ENCODE peak calls at places on chromosomes 2 and 18, in four cellular contexts. O is SK-N-SH, P is A549, F is K562. K is an unnamed sample.

GRCh38 chr2:213740453-213740852 is 456.2 kb downstream of the SPAG16 start:
- DNase-seq in O (no peak), P (no peak), F (no peak), K (no peak)

GRCh38 chr18:10928971-10929373 is 220.4 kb downstream of the PIEZO2 start:
- DNase-seq in F (no peak), P (no peak), O (no peak), K (no peak)

GRCh38 chr18:52451851-52452250 is 111.9 kb downstream of the DCC start:
- DNase-seq in P (no peak), O (peak), F (no peak), K (no peak)

GRCh38 chr18:27942706-27943105 is 234.2 kb downstream of the CDH2 start:
- DNase-seq in O (no peak), F (no peak), P (no peak), K (no peak)

GRCh38 chr2:95314598-95314963 is 17.4 kb downstream of the KCNIP3 start:
- DNase-seq in O (no peak), F (no peak), P (no peak), K (no peak)

GRCh38 chr2:33014268-33014667 is 67.5 kb downstream of the LTBP1 start:
- DNase-seq in F (no peak), P (no peak), O (no peak), K (no peak)

GRCh38 chr2:59584958-59585357 is 968.5 kb downstream of the BCL11A start:
- DNase-seq in F (peak), P (peak), O (peak), K (peak)

GRCh38 chr2:151793123-151793522 is 35.1 kb downstream of the ARL5A start:
- DNase-seq in F (no peak), O (no peak), P (no peak), K (no peak)

GRCh38 chr18:513826-514530 is 13.5 kb upstream of the COLEC12 start:
- DNase-seq in F (no peak), O (no peak), P (no peak), K (no peak)

GRCh38 chr2:144240656-144241339 is 279.1 kb downstream of the ZEB2 start:
- DNase-seq in O (no peak), P (no peak), F (no peak), K (no peak)

GRCh38 chr2:156455366-156455975 is 19.3 kb downstream of the GPD2 start:
- DNase-seq in F (no peak), O (no peak), P (peak), K (no peak)

GRCh38 chr2:105308785-105309540 is 20.6 kb downstream of the TGFBRAP1 start:
- DNase-seq in F (no peak), P (no peak), O (no peak), K (no peak)

GRCh38 chr2:233447506-233448219 is 93.4 kb downstream of the DGKD start:
- DNase-seq in O (no peak), P (no peak), F (no peak), K (no peak)

GRCh38 chr2:233445152-233445830 is 91.0 kb downstream of the DGKD start:
- DNase-seq in O (no peak), P (no peak), F (no peak), K (no peak)

GRCh38 chr2:233446616-233447305 is 92.5 kb downstream of the DGKD start:
- DNase-seq in O (no peak), F (no peak), P (no peak), K (no peak)

GRCh38 chr2:233444501-233444900 is 90.2 kb downstream of the DGKD start:
- DNase-seq in O (no peak), F (no peak), P (no peak), K (no peak)

DNA sequence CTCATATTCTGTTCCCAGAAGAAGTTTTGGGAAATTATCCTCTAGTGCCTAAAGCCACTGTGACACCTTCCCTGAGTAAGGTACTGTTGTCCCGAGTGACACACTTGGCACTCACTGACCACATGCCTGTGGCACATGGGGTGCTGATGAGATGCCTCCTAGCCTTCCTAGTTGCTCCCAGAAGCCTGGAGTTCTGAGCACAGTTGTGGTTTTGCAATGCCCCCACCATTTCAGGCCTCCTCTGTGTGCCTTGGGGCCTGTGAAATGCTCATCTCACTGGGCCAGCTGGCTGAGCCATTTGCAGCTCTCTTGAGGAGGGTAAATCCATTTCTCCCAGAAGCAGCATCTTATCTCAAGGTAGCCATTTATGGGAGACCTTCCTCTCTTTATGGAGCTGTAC is 91.8 kb downstream of the DGKD start:
- DNase-seq in P (no peak), F (no peak), O (no peak), K (no peak)
- TF ChIP-seq CHD2 in P (no peak), F (no peak), O (no peak), K (no peak)

GRCh38 chr18:34400837-34401236 is 176.1 kb upstream of the NOL4 start:
- DNase-seq in F (no peak), P (no peak), O (no peak), K (no peak)

GRCh38 chr18:34401775-34402174 is 177.1 kb upstream of the NOL4 start:
- DNase-seq in P (no peak), F (no peak), O (no peak), K (no peak)

GRCh38 chr18:34397286-34397896 is 172.7 kb upstream of the NOL4 start:
- DNase-seq in O (no peak), P (no peak), F (no peak), K (peak)

GRCh38 chr18:34399892-34400291 is 175.2 kb upstream of the NOL4 start:
- DNase-seq in P (no peak), O (no peak), F (no peak), K (no peak)
- H3K4me2 ChIP-seq in P (no peak), O (no peak), F (no peak), K (no peak)

GRCh38 chr2:189580267-189580661 is 322 bp downstream of the SLC40A1 start:
- DNase-seq in F (peak), P (no peak), O (peak), K (peak)

GRCh38 chr2:189581354-189582139 is 961 bp upstream of the SLC40A1 start:
- DNase-seq in O (peak), F (peak), P (no peak), K (peak)

GRCh38 chr2:189582140-189582825 is 1.7 kb upstream of the SLC40A1 start:
- DNase-seq in O (no peak), F (peak), P (no peak), K (no peak)

GRCh38 chr2:189579585-189579984 is 1.0 kb downstream of the SLC40A1 start:
- DNase-seq in O (no peak), P (no peak), F (no peak), K (no peak)

GRCh38 chr2:189580662-189581353 is at the start of gene SLC40A1:
- DNase-seq in F (peak), P (peak), O (peak), K (peak)
- TF ChIP-seq REST in F (no peak), P (no peak), O (no peak), K (no peak)

DNA sequence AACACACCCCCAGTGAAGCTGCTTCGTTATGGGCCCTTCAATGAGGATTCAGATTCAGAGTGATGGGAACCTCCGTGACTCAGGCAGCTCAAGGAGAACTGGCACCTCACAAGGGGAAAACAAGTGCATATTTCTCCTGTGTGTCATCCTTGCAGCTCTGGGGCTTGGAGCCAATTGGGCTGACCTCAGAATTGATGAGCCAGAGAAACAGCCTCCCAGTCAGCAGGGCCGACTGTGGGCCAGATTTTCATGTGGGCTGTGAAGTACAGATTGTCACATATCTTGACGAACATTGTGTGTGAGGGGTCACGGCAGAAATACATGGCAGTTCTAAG is 189.6 kb upstream of the SP5 start:
- DNase-seq in O (no peak), P (peak), F (peak), K (peak)
- TF ChIP-seq CHD2 in O (no peak), P (no peak), F (no peak), K (no peak)

GRCh38 chr18:6449213-6449612 is 34.5 kb upstream of the L3MBTL4 start:
- DNase-seq in O (no peak), F (no peak), P (no peak), K (no peak)
- H3K4me2 ChIP-seq in O (no peak), F (no peak), P (no peak), K (no peak)

DNA sequence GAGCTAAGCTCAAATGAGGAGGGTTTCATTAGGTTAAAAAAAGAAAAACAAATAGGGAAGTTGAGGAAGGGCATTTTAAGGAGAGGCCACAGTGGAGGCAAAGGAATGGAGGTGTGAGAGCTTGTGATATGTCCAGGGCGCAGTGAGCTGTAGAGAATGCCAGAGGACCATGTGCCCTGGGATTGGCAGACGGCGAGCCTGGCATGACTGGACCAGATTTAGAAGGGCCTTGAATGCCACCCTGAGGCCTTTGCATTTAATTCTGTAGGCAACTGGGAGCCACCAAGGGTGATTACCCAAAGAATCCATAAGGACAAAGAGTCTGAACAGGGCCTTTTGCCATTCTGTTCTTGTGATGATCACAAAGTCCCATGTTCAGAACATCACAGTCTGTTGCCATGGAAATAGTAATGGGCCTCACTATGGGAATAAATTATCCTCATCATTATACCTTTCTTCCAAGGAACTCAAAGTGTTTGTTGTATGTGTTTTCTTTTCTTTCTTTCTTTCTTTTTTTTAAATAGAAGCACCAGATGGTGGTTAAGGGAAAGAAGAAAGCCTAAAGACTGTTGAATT is 31.7 kb upstream of the NCOA1 start:
- DNase-seq in O (no peak), P (no peak), F (no peak), K (no peak)
- TF ChIP-seq REST in O (no peak), P (no peak), F (no peak), K (no peak)

GRCh38 chr2:149314687-149315086 is 15.7 kb upstream of the LYPD6 start:
- DNase-seq in O (no peak), F (no peak), P (no peak), K (no peak)

GRCh38 chr2:149310349-149310748 is 20.0 kb upstream of the LYPD6 start:
- DNase-seq in F (no peak), O (no peak), P (no peak), K (no peak)

GRCh38 chr2:149312039-149312438 is 18.3 kb upstream of the LYPD6 start:
- DNase-seq in P (no peak), O (no peak), F (no peak), K (no peak)

GRCh38 chr2:149315461-149315860 is 14.9 kb upstream of the LYPD6 start:
- DNase-seq in O (no peak), F (no peak), P (no peak), K (no peak)

DNA sequence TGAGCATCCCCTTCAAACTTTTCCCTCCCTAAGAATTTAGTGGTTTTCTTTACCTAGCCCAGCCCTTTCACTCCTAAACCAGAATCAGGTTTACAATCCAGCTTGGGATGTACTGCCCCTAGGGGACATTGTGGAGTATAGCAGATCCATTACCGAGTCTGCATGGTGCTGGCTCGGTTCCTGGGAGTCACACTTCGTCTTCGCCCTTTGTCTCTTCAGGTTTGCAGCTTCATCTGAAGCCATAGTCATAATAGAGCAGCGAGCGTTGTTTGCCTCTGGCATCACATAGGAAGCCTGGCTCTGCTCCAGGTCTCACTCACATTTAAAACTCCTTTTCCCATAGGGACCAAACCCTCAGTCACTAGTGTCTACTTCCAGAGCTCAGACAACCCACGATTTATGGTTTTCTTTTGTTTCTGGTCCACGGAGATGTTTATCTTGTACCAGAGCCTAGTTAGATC is 16.8 kb upstream of the LYPD6 start:
- DNase-seq in P (peak), O (peak), F (peak), K (peak)
- TF ChIP-seq CHD2 in P (no peak), O (no peak), F (no peak), K (no peak)

GRCh38 chr2:235605999-235606715 is 112.3 kb downstream of the AGAP1 start:
- DNase-seq in O (peak), F (no peak), P (no peak), K (no peak)
- H3K4me2 ChIP-seq in O (peak), F (no peak), P (no peak), K (no peak)